ENCODE peak calls at places on chromosomes 12 and 14, in six cellular contexts. X is HCT116, K is A549, G is cardiac muscle cell, W is brain microvascular endothelial cell, I is PC-3. N is an unnamed sample.

GRCh38 chr12:113334786-113335539 is at the start of gene SLC8B1:
- DNase-seq in K (peak), G (peak), W (peak), I (peak), X (no peak), N (no peak)

GRCh38 chr14:22551597-22551982 is 37.4 kb downstream of the DAD1 start:
- DNase-seq in W (no peak), G (no peak), I (peak), X (no peak), K (no peak), N (no peak)

GRCh38 chr14:58969951-58970751 is 218.3 kb upstream of the DAAM1 start:
- DNase-seq in I (no peak), K (no peak), W (peak), X (no peak), G (peak), N (no peak)

GRCh38 chr12:57603758-57604453 is 718 bp upstream of the DTX3 start:
- DNase-seq in I (peak), G (peak), X (no peak), K (no peak), W (peak), N (no peak)

GRCh38 chr14:37865719-37866549 is 270.5 kb downstream of the TTC6 start:
- DNase-seq in K (no peak), W (no peak), G (no peak), I (no peak), X (no peak), N (no peak)

GRCh38 chr12:6937481-6938352 is 5.9 kb upstream of the RNU7-1 start:
- DNase-seq in G (peak), I (peak), K (peak), X (peak), W (peak), N (peak)

GRCh38 chr14:103232338-103232808 is 101.7 kb upstream of the EIF5 start:
- DNase-seq in G (no peak), X (no peak), W (no peak), K (peak), I (no peak), N (no peak)

GRCh38 chr12:130859128-130859527 is 12.7 kb upstream of the RAN start:
- DNase-seq in K (no peak), W (no peak), G (no peak), I (no peak), X (no peak), N (no peak)

GRCh38 chr14:38208825-38209562 is 1.3 kb downstream of the SSTR1 start:
- DNase-seq in X (no peak), G (peak), I (no peak), K (no peak), W (no peak), N (no peak)

DNA sequence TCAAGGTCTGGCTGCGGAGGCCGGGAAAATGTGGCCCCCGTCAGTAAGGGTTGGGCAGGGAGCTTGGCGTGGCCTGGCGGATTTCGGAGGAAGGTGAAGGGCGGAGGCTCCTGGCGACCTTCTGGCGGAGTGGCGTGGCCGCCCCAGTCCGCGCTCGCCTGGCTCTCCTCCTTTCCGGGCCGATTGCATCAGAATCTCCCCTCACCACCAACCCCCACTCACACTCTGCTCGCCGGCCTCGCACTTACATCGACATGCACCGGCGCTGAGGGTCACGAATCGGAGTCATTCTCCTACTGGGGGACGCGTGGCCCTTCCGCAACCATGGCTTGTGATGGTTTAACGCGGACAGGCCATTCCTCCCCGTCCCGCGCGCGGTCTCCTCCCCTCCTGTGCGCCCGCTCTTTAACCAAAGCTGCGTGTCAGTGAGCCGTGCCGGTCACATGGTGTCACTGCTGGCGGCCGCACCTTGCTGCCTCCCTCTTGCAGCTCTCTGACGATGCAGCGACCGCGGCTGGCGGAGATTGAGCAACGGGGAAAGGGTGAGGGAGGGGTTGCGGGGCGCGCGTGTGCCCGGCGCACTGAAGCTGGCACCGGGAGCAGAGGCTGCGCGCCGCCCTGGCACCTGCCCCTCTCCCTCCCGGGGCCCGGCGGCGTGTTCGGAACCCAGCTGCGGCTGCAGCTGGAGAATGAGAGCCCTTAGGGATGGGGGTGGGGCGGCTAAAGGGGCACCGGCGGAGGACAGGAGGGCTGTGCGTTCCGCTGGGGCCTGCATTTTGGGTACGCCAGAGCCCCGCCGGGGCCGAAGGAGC is at the start of gene SLC38A1:
- DNase-seq in X (peak), I (peak), W (peak), K (peak), G (peak), N (peak)
- TF ChIP-seq CTCF in X (no peak), I (no peak), W (no peak), K (no peak), G (no peak), N (peak)

DNA sequence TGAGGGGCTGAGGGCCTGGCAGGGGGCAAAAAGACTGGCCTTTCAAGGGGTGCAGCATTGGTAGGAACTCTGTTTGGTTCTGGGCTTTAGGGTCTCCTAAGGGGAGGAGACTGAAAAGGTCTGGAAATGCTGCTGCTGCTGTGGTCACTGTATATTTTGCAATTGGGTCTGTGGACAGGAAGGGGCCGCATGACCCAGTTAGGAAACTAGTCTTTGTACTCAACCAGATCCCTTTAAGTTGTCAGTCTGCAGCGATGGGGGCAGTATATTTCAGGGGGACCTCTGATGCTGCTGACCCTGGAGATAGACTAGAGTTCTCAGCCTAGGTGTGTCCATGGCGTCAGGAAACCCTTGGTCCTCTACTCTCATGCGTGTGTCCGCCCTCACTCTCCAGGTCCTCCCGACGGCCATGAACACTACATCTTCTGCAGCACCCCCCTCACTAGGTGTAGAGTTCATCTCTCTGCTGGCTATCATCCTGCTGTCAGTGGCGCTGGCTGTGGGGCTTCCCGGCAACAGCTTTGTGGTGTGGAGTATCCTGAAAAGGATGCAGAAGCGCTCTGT is 4.0 kb downstream of the LTB4R start:
- DNase-seq in K (no peak), G (no peak), W (no peak), X (no peak), I (no peak), N (no peak)
- H3K4me3 ChIP-seq in K (no peak), G (no peak), W (no peak), X (no peak), I (no peak), N (no peak)

GRCh38 chr12:26113853-26114719 is 10.8 kb downstream of the BHLHE41 start:
- DNase-seq in K (peak), X (peak), W (peak), G (peak), I (peak), N (no peak)
- TF ChIP-seq CTCF in K (no peak), X (peak), W (peak), G (peak), I (no peak), N (peak)

DNA sequence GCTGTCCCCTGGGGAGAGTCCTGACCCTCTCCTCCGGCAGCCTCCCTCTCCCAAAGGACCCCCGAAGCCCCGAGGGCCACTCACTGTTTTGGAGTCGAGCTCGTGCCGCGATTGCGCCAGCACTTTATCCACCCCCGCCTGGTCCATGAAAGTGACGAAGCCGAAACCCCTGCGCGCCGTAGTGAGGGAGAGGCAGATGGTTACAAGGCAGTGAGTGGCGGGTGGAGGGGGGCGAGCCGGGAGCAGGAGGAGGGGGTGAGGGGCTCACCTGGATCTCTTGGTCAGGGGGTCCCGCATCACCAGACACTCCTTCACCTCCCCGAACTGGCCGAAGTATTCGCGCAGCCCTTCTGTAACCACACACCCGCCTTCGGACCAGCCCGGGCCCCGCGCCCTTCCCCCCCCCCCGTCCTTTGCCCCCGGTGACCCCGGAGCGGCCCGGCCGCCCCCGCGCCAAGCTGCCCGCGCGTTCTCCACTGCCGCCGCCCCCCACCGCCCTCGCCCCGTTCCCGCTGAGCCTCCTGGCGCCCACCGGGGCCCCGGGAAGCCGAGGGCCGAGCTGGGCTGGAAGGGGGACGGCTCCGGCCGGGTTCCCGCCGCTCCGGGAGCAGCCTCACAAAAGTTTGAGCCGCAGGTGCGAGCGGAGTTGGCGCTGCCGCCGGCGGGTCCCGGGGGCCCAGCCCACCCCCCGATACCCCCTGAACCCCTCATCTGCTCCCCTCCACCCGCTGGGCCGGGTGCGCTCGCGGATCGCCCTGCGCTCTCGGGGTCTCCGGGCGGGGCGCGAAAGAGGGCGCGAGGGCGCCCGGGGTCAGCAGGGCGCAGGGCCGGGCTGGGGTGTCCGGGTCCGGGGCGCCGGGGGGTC is 808 bp downstream of the MSI1 start:
- DNase-seq in X (no peak), G (no peak), K (no peak), W (no peak), I (no peak), N (no peak)
- H3K4me3 ChIP-seq in X (peak), G (peak), K (peak), W (peak), I (no peak), N (peak)

GRCh38 chr14:61526405-61527312 is 168.7 kb upstream of the HIF1A start:
- DNase-seq in W (no peak), X (no peak), G (no peak), K (no peak), I (peak), N (peak)

GRCh38 chr14:61524211-61524806 is 171.0 kb upstream of the HIF1A start:
- DNase-seq in X (peak), K (no peak), W (peak), I (peak), G (peak), N (no peak)

GRCh38 chr14:61524936-61525292 is 170.4 kb upstream of the HIF1A start:
- DNase-seq in G (no peak), I (no peak), X (no peak), W (no peak), K (no peak), N (no peak)

GRCh38 chr14:61523751-61524150 is 171.6 kb upstream of the HIF1A start:
- DNase-seq in I (no peak), K (no peak), W (no peak), G (no peak), X (no peak), N (no peak)

GRCh38 chr14:61525293-61526011 is 169.9 kb upstream of the HIF1A start:
- DNase-seq in K (peak), G (peak), W (peak), X (peak), I (peak), N (no peak)
- TF ChIP-seq CTCF in K (no peak), G (no peak), W (no peak), X (no peak), I (no peak), N (no peak)

GRCh38 chr12:127174881-127175280 is 1092.1 kb upstream of the TMEM132C start:
- DNase-seq in G (no peak), X (no peak), I (peak), W (no peak), K (no peak), N (no peak)
- H3K4me3 ChIP-seq in G (no peak), X (no peak), I (no peak), W (no peak), K (no peak), N (no peak)